ENCODE peak calls at places on chromosome 17, in eight cellular contexts. G, O, J, F, X, S, Y and B are unnamed samples.

GRCh38 chr17:80092959-80093358 is 8.4 kb upstream of the GAA start:
- DNase-seq in G (no peak), O (no peak), J (no peak), F (peak; percentile 86), X (no peak), S (no peak), Y (no peak), B (no peak)

GRCh38 chr17:395974-396373 is 43.4 kb upstream of the RPH3AL start:
- DNase-seq in G (no peak), O (no peak), J (no peak), F (no peak), X (no peak), S (no peak), Y (no peak), B (no peak)

GRCh38 chr17:4540224-4541040 is 14.8 kb downstream of the MYBBP1A start:
- DNase-seq in G (no peak), O (no peak), J (no peak), F (no peak), X (no peak), S (no peak), Y (peak; percentile 74), B (no peak)

GRCh38 chr17:32160526-32160925 is 18.2 kb downstream of the RHOT1 start:
- DNase-seq in G (no peak), O (no peak), J (no peak), F (no peak), X (no peak), S (no peak), Y (no peak), B (no peak)

GRCh38 chr17:10557422-10557821 is 8.0 kb upstream of the MYH2 start:
- DNase-seq in G (no peak), O (peak; percentile 78), J (no peak), F (no peak), X (no peak), S (no peak), Y (no peak), B (no peak)

GRCh38 chr17:27980035-27980434 is 62.4 kb upstream of the NLK start:
- DNase-seq in G (peak; percentile 81), O (peak; percentile 93), J (no peak), F (no peak), X (no peak), S (no peak), Y (no peak), B (no peak)

GRCh38 chr17:50905460-50905803 is 39.3 kb upstream of the TOB1 start:
- DNase-seq in G (no peak), O (no peak), J (no peak), F (no peak), X (no peak), S (peak; percentile 56), Y (no peak), B (no peak)

GRCh38 chr17:57471941-57472368 is 215.6 kb downstream of the MSI2 start:
- DNase-seq in G (no peak), O (no peak), J (no peak), F (no peak), X (no peak), S (no peak), Y (no peak), B (no peak)

GRCh38 chr17:18257747-18258355 is 687 bp downstream of the FLII start:
- DNase-seq in G (peak; percentile 70), O (peak; percentile 62), J (no peak), F (peak; percentile 45), X (peak; percentile 26), S (peak; percentile 66), Y (peak; percentile 84), B (peak; percentile 57)

GRCh38 chr17:80227156-80227555 is 6.9 kb downstream of the SLC26A11 start:
- DNase-seq in G (no peak), O (no peak), J (no peak), F (no peak), X (no peak), S (no peak), Y (no peak), B (no peak)

GRCh38 chr17:41985919-41986318 is 19.3 kb downstream of the CNP start:
- DNase-seq in G (no peak), O (no peak), J (no peak), F (no peak), X (no peak), S (no peak), Y (no peak), B (no peak)

DNA sequence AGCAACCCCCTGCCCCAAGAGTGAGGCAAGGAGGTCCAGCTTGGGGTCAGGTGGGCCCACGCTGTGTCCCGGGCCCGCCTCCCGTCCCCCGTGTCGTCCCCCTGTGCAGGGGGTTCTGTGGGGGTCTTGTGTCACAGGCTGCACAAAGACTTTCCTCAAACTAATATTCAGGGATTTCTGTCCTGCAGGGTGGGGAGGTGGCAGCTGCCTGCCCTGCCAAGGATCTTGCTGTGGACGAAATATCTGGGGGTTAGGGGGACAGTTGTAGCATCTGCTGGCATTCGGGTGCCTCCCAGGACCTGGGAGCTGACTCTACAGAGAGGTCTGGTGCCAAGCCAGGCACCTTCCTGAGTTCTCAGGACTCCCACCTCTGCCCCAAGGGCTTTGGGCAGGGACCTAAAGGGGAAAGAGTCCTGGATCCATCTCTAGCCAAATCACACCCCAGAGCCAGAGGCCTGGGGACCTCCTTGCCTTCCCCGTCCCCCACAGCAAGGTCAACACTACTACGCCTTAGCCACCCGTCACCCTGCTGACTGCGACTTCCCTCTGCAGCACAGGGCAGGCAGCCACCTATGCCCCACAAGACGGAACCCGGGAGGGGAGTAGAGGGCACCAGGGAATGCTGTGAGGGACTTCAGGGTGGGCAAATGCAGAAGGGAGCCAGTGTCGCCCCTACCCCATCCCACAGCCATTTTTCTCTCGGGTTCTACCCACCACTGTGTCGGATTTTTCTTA is 59.3 kb downstream of the TMEM132E start:
- DNase-seq in G (no peak), O (no peak), J (no peak), F (no peak), X (no peak), S (no peak), Y (peak; percentile 38), B (no peak)
- TF ChIP-seq CTCF in G (no peak), O (no peak), J (no peak), F (no peak), X (no peak), S (no peak), Y (no peak), B (no peak)

GRCh38 chr17:43779145-43780125 is 658 bp upstream of the DUSP3 start:
- DNase-seq in G (no peak), O (no peak), J (no peak), F (peak; percentile 77), X (no peak), S (no peak), Y (no peak), B (no peak)
- TF ChIP-seq CTCF in G (peak; percentile 19), O (peak; percentile 15), J (no peak), F (no peak), X (no peak), S (no peak), Y (no peak), B (no peak)

DNA sequence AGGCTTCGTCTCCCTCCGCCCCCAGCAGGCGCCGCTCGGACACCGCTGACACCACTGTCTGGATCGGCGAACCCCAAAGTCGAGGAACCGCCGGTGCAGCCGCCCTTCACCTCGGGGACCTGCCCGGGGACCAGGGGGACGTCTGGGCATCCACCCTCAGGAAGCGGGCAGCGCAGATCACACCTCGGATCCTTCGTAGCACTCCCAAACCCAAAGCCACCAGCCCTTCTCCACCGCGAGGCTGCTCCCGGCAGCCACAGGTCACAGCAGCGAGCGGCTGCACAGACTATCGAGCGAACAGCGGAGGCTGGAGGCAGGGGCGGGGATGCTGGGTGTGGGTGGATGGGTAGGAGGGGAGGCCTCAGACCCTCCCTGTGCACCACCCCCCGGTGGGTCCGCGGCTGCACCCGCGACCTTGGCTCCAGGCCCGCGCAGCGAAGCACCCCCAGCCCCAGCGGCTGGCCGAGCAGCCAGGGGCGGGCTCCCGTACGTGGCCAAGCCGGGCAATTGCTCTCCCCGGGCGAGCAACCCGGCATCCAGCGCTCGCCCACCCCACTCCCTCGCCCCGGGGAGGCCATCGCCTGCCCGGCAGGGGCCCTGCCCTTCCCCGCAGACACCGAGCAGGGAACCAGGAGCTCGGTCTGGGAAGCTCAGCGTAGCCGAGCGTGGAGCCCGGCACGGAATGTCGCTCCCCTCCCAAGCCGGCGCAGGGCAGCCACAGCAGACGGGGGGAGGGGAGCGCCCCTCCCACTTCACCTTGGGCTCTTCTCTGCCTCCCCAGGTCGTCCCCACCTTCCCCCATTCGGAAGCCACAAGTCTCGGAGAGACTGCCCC is 1.0 kb downstream of the SDK2 start:
- DNase-seq in G (peak; percentile 47), O (no peak), J (no peak), F (peak; percentile 35), X (peak; percentile 17), S (peak; percentile 43), Y (peak; percentile 63), B (peak; percentile 46)
- TF ChIP-seq CTCF in G (peak; percentile 39), O (peak; percentile 4), J (no peak), F (no peak), X (no peak), S (no peak), Y (no peak), B (no peak)

GRCh38 chr17:76451480-76451879 is 1.5 kb downstream of the UBE2O start:
- DNase-seq in G (no peak), O (no peak), J (no peak), F (no peak), X (no peak), S (no peak), Y (no peak), B (no peak)

GRCh38 chr17:76449126-76449525 is 3.8 kb downstream of the UBE2O start:
- DNase-seq in G (no peak), O (no peak), J (no peak), F (no peak), X (no peak), S (no peak), Y (no peak), B (no peak)

GRCh38 chr17:76453431-76453743 is 435 bp upstream of the UBE2O start:
- DNase-seq in G (no peak), O (no peak), J (no peak), F (no peak), X (no peak), S (no peak), Y (no peak), B (no peak)

GRCh38 chr17:76452102-76452645 is 778 bp downstream of the UBE2O start:
- DNase-seq in G (no peak), O (no peak), J (no peak), F (peak; percentile 13), X (no peak), S (no peak), Y (no peak), B (no peak)

DNA sequence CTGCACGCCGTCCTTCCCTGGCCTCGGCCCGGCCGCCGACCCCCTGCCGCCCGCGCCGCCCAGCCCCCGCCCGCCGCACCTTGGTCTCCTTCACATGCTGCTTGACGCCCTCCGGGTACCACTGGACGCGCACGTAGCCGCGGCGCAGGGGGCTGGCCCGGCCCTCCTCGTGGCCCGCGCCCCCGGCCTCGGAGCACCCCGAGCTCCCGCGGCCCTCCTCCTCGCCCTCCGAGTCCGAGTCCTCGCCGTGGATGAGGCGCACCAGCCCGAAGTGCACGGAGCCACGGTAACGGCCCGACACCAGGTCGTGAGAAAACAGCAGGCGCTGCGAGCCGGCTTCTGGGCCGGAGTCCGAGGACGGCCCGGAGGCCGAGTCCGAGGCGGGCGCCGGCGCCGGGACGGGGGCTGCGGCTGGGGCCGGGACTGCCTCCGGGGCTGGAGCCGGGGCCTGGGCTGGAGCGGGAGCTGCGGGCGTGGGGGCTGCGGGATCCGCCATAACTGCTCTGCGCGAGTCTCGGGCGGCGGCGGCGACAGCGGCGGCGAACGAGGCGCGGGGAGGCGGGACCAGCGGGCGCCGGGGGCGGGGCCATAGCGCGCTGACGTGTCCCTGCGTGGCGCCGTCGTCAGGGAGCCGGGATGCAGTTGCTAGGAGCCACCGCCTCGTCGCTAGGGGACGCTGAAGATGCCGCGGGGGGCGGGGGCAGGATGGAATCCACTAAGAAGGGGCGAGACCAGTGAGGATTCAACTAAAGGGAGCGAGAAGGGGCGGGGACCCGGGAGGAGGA is at the start of gene UBE2O:
- DNase-seq in G (peak; percentile 76), O (peak; percentile 88), J (peak; percentile 94), F (peak; percentile 83), X (peak; percentile 87), S (peak; percentile 95), Y (peak; percentile 93), B (peak; percentile 95)
- TF ChIP-seq CTCF in G (peak; percentile 36), O (peak; percentile 20), J (peak; percentile 39), F (no peak), X (peak; percentile 47), S (peak; percentile 44), Y (peak; percentile 32), B (no peak)